ENCODE peak calls at places on chromosomes 13 and 19, in six cellular contexts. C, Q, O, P, U and J are unnamed samples.
A peak's percentile ranks its signal among the peaks of the same experiment; 100 is the strongest.

GRCh38 chr19:40659116-40659515 is 31.3 kb downstream of the NUMBL start:
- DNase-seq in C (no peak), Q (no peak), O (no peak), P (no peak), U (no peak), J (no peak)

GRCh38 chr19:30333291-30334065 is 38.7 kb upstream of the ZNF536 start:
- DNase-seq in C (no peak), Q (no peak), O (no peak), P (no peak), U (no peak), J (no peak)

GRCh38 chr19:36120092-36120983 is 5.1 kb downstream of the TBCB start:
- DNase-seq in C (no peak), Q (no peak), O (no peak), P (no peak), U (peak; percentile 30), J (no peak)

GRCh38 chr19:7861619-7862412 is 12.4 kb downstream of the PRR36 start:
- DNase-seq in C (no peak), Q (no peak), O (peak; percentile 64), P (no peak), U (no peak), J (no peak)

GRCh38 chr13:77386046-77386445 is 59.2 kb upstream of the MYCBP2 start:
- DNase-seq in C (peak; percentile 45), Q (no peak), O (no peak), P (no peak), U (no peak), J (no peak)

GRCh38 chr13:63297162-63297561 is 1881.5 kb upstream of the PCDH20 start:
- DNase-seq in C (no peak), Q (no peak), O (no peak), P (no peak), U (no peak), J (no peak)

GRCh38 chr13:79492918-79493594 is 12.1 kb downstream of the NDFIP2 start:
- DNase-seq in C (no peak), Q (no peak), O (no peak), P (no peak), U (no peak), J (no peak)

GRCh38 chr13:106088094-106088493 is 447.4 kb downstream of the EFNB2 start:
- DNase-seq in C (no peak), Q (no peak), O (no peak), P (no peak), U (no peak), J (no peak)

GRCh38 chr13:108315273-108315672 is 45.8 kb downstream of the TNFSF13B start:
- DNase-seq in C (no peak), Q (no peak), O (no peak), P (no peak), U (no peak), J (no peak)

GRCh38 chr19:6318772-6319171 is 14.6 kb downstream of the ACER1 start:
- DNase-seq in C (peak; percentile 50), Q (no peak), O (no peak), P (peak; percentile 27), U (no peak), J (no peak)

GRCh38 chr19:30695171-30695875 is 323.1 kb downstream of the ZNF536 start:
- DNase-seq in C (no peak), Q (no peak), O (peak; percentile 71), P (no peak), U (no peak), J (no peak)

GRCh38 chr13:110716235-110716505 is 2.7 kb downstream of the ING1 start:
- DNase-seq in C (peak; percentile 66), Q (no peak), O (peak; percentile 57), P (peak; percentile 40), U (no peak), J (peak; percentile 36)

GRCh38 chr13:91058066-91058465 is 289.4 kb upstream of the MIR17HG start:
- DNase-seq in C (no peak), Q (no peak), O (peak; percentile 37), P (peak; percentile 35), U (no peak), J (peak; percentile 44)

GRCh38 chr13:99650410-99650809 is 149.1 kb downstream of the TM9SF2 start:
- DNase-seq in C (no peak), Q (no peak), O (no peak), P (no peak), U (no peak), J (no peak)

GRCh38 chr13:58884810-58885209 is 1253.3 kb downstream of the PCDH17 start:
- DNase-seq in C (no peak), Q (no peak), O (peak; percentile 50), P (no peak), U (no peak), J (no peak)

GRCh38 chr13:39597828-39598227 is 5.2 kb downstream of the LHFPL6 start:
- DNase-seq in C (peak; percentile 63), Q (no peak), O (no peak), P (no peak), U (no peak), J (no peak)

GRCh38 chr19:55116232-55117062 is 990 bp downstream of the PPP1R12C start:
- DNase-seq in C (peak; percentile 89), Q (no peak), O (peak; percentile 50), P (peak; percentile 56), U (peak; percentile 86), J (peak; percentile 34)

GRCh38 chr13:23667750-23668149 is 97.5 kb downstream of the TNFRSF19 start:
- DNase-seq in C (no peak), Q (no peak), O (peak; percentile 14), P (no peak), U (no peak), J (no peak)

GRCh38 chr13:66216723-66217122 is 1013.4 kb downstream of the PCDH9 start:
- DNase-seq in C (no peak), Q (no peak), O (no peak), P (no peak), U (no peak), J (no peak)

GRCh38 chr13:64817721-64818120 is 2412.4 kb downstream of the PCDH9 start:
- DNase-seq in C (peak; percentile 0), Q (no peak), O (no peak), P (peak; percentile 59), U (no peak), J (no peak)

GRCh38 chr19:21934131-21934530 is 76.6 kb downstream of the ZNF208 start:
- DNase-seq in C (no peak), Q (no peak), O (no peak), P (no peak), U (no peak), J (no peak)

GRCh38 chr13:24864579-24864978 is 100.6 kb downstream of the RNF17 start:
- DNase-seq in C (no peak), Q (no peak), O (no peak), P (peak; percentile 55), U (no peak), J (no peak)
- H3K9ac ChIP-seq in C (no peak overlapping the region), Q (no peak overlapping the region), O (no peak overlapping the region), P (no peak overlapping the region), U (no peak overlapping the region), J (no peak overlapping the region)

GRCh38 chr19:10421981-10422461 is 1.7 kb downstream of the PDE4A start:
- DNase-seq in C (no peak), Q (no peak), O (no peak), P (no peak), U (no peak), J (no peak)
- H3K4me1 ChIP-seq in C (peaks cover 7% of the 10 kb centered on the region), Q (peaks cover 35% of the 10 kb centered on the region), O (peaks cover 13% of the 10 kb centered on the region), P (peaks cover 36% of the 10 kb centered on the region), U (peaks cover 5% of the 10 kb centered on the region), J (peaks cover 34% of the 10 kb centered on the region)

DNA sequence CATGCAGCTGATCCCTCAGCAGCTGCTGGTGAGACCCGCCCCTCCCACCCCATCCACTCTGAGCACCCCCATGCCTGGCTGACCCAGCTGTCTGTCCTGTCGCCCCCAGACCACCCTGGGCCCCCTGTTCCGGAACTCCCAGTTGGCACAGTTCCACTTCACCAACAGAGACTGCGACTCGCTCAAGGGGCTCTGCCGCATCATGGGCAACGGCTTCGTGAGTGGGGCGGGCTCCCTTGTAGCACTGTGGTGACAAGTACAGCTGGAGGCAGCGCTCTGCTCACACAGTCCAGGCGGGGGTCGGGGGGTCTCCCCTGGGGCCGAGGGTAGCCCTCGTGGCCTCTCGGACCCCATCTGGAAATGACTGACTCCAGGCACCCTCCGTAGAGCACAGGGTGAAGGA is 3.9 kb downstream of the PTOV1 start:
- DNase-seq in C (no peak), Q (no peak), O (no peak), P (no peak), U (no peak), J (no peak)
- TF ChIP-seq EZH2phosphoT487 in C (no peak), Q (no peak), O (no peak), P (no peak), U (no peak), J (no peak)

GRCh38 chr19:977058-977464 is 7.1 kb upstream of the WDR18 start:
- DNase-seq in C (no peak), Q (no peak), O (no peak), P (no peak), U (no peak), J (no peak)
- H3K9ac ChIP-seq in C (no peak overlapping the region), Q (no peak overlapping the region), O (no peak overlapping the region), P (no peak overlapping the region), U (no peak overlapping the region), J (no peak overlapping the region)

GRCh38 chr13:46595918-46596315 is 42.9 kb downstream of the LRCH1 start:
- DNase-seq in C (no peak), Q (no peak), O (no peak), P (no peak), U (no peak), J (no peak)

GRCh38 chr13:46598140-46598819 is 45.3 kb downstream of the LRCH1 start:
- DNase-seq in C (no peak), Q (no peak), O (no peak), P (no peak), U (no peak), J (peak; percentile 50)

GRCh38 chr13:46600943-46601311 is 48.0 kb downstream of the LRCH1 start:
- DNase-seq in C (no peak), Q (no peak), O (no peak), P (no peak), U (no peak), J (no peak)

GRCh38 chr13:46596501-46596900 is 43.5 kb downstream of the LRCH1 start:
- DNase-seq in C (no peak), Q (no peak), O (no peak), P (no peak), U (no peak), J (no peak)

GRCh38 chr13:46598820-46599180 is 45.8 kb downstream of the LRCH1 start:
- DNase-seq in C (no peak), Q (no peak), O (no peak), P (no peak), U (no peak), J (peak; percentile 28)
- H3K4me1 ChIP-seq in C (peaks cover 28% of the 10 kb centered on the region), Q (peaks cover 25% of the 10 kb centered on the region), O (no peaks in the 10 kb centered on the region), P (peaks cover 24% of the 10 kb centered on the region), U (peaks cover 28% of the 10 kb centered on the region), J (peaks cover 17% of the 10 kb centered on the region)

DNA sequence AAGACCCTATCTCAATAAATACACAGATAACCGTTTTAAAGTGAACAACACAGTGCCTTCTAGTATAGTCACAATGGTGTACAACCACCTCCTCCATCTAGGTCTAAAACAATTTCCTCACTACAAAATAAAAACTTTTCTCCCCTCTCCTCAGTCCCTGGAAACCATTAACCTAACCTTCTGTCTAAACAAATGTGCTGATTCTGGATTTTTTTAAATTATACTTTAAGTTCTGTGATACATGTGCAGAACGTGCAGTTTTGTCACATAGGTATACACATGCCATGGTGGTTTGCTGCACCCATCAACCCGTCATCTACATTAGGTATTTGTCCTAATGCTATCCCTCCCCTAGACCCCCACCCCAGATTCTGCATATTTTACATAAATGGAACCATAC is 9.8 kb upstream of the ZBTB45 start:
- DNase-seq in C (no peak), Q (no peak), O (no peak), P (no peak), U (no peak), J (no peak)
- TF ChIP-seq EZH2phosphoT487 in C (no peak), Q (no peak), O (no peak), P (no peak), U (no peak), J (no peak)